ENCODE peak calls at places on chromosome 2, in seven cellular contexts. G, O, C, N, U, B and I are unnamed samples.
A peak's percentile ranks its signal among the peaks of the same experiment; 100 is the strongest.

GRCh38 chr2:212998629-212999359 is 152.6 kb downstream of the IKZF2 start:
- DNase-seq in O (no peak), N (no peak), G (no peak), U (no peak), C (no peak), B (no peak), I (no peak)

GRCh38 chr2:55139305-55139704 is 89.1 kb upstream of the RTN4 start:
- DNase-seq in O (no peak), N (no peak), B (no peak), U (no peak), G (no peak), C (no peak), I (no peak)

GRCh38 chr2:128715360-128715759 is 396.7 kb upstream of the HS6ST1 start:
- DNase-seq in G (no peak), O (no peak), C (no peak), B (no peak), U (no peak), N (no peak), I (no peak)

GRCh38 chr2:160033732-160034392 is 28.6 kb downstream of the PLA2R1 start:
- DNase-seq in O (no peak), N (no peak), G (no peak), C (no peak), B (no peak), U (no peak), I (no peak)

GRCh38 chr2:239889641-239890055 is 135.5 kb downstream of the NDUFA10 start:
- DNase-seq in N (no peak), O (no peak), C (no peak), U (no peak), G (no peak), B (peak; percentile 75), I (no peak)

GRCh38 chr2:69773201-69773600 is 31.3 kb downstream of the ANXA4 start:
- DNase-seq in G (no peak), N (no peak), U (no peak), O (no peak), B (no peak), C (no peak), I (peak; percentile 18)

GRCh38 chr2:63539416-63540162 is 48.7 kb downstream of the WDPCP start:
- DNase-seq in U (no peak), B (no peak), O (no peak), G (no peak), C (no peak), N (no peak), I (no peak)

GRCh38 chr2:115738138-115738537 is 1295.7 kb downstream of the DPP10 start:
- DNase-seq in B (no peak), O (no peak), C (no peak), G (no peak), N (no peak), U (no peak), I (peak; percentile 2)

GRCh38 chr2:71609029-71609428 is 155.7 kb downstream of the DYSF start:
- DNase-seq in O (no peak), N (peak; percentile 3), C (no peak), U (no peak), B (peak; percentile 19), G (no peak), I (no peak)